ENCODE peak calls at places on chromosomes 4 and X, in eight cellular contexts. Y is H54, M is ovary, C is body of pancreas, L is breast epithelium, F is lower leg skin, G is adrenal gland, T is suprapubic skin. X is an unnamed sample.

GRCh38 chr4:138062929-138063328 is 179.2 kb downstream of the SLC7A11 start:
- DNase-seq in M (no peak), G (no peak), C (no peak), L (no peak), T (no peak), F (no peak), Y (no peak), X (no peak)

GRCh38 chr4:52713456-52713937 is 37.7 kb downstream of the ERVMER34-1 start:
- DNase-seq in M (no peak), G (peak), C (no peak), F (no peak), Y (no peak), T (no peak), L (no peak), X (peak)

GRCh38 chrX:86348669-86349068 is 200.4 kb downstream of the DACH2 start:
- DNase-seq in Y (no peak), F (no peak), M (no peak), G (no peak), T (no peak), C (no peak), L (no peak), X (no peak)

GRCh38 chr4:94870151-94870550 is 112.4 kb downstream of the BMPR1B start:
- DNase-seq in Y (no peak), T (no peak), M (no peak), L (no peak), C (no peak), F (no peak), G (no peak), X (no peak)

GRCh38 chr4:127580891-127581290 is 51.9 kb upstream of the INTU start:
- DNase-seq in T (no peak), M (no peak), F (no peak), L (no peak), G (no peak), Y (no peak), C (no peak), X (no peak)

GRCh38 chrX:1871887-1872286 is 257.0 kb downstream of the ASMT start:
- DNase-seq in L (no peak), M (no peak), C (no peak), T (no peak), Y (no peak), G (no peak), F (no peak), X (no peak)

GRCh38 chr4:83074086-83074704 is 39.2 kb downstream of the COPS4 start:
- DNase-seq in M (no peak), F (peak), G (peak), Y (no peak), L (no peak), T (no peak), C (peak), X (peak)

GRCh38 chrX:13223868-13224555 is 95.8 kb downstream of the ATXN3L start:
- DNase-seq in C (peak), T (no peak), Y (no peak), G (peak), L (no peak), F (peak), M (no peak), X (no peak)

GRCh38 chr4:23921447-23921845 is 31.6 kb upstream of the PPARGC1A start:
- DNase-seq in G (no peak), F (no peak), L (no peak), Y (no peak), M (no peak), T (no peak), C (no peak), X (no peak)

GRCh38 chr4:125198916-125199315 is 115.8 kb upstream of the FAT4 start:
- DNase-seq in C (no peak), G (no peak), Y (no peak), F (no peak), T (no peak), L (no peak), M (no peak), X (no peak)

GRCh38 chr4:1058198-1058996 is 47.0 kb downstream of the FGFRL1 start:
- DNase-seq in C (no peak), M (peak), L (peak), G (no peak), T (peak), Y (no peak), F (no peak), X (no peak)

GRCh38 chrX:19709812-19710518 is 177.4 kb downstream of the SH3KBP1 start:
- DNase-seq in F (no peak), T (no peak), Y (peak), G (no peak), M (no peak), C (no peak), L (no peak), X (peak)

GRCh38 chrX:93985621-93986020 is 311.6 kb downstream of the FAM133A start:
- DNase-seq in T (no peak), G (no peak), L (no peak), C (no peak), M (no peak), F (no peak), Y (no peak), X (no peak)

GRCh38 chrX:103624111-103624510 is 4.7 kb upstream of the TCEAL1 start:
- DNase-seq in T (no peak), G (peak), L (no peak), Y (no peak), F (no peak), M (peak), C (no peak), X (no peak)

GRCh38 chrX:23980063-23980462 is 46.9 kb downstream of the KLHL15 start:
- DNase-seq in T (no peak), M (no peak), Y (no peak), C (no peak), F (no peak), G (no peak), L (no peak), X (no peak)

GRCh38 chrX:53768451-53769246 is 82.1 kb upstream of the HUWE1 start:
- DNase-seq in G (no peak), C (no peak), L (no peak), T (no peak), M (no peak), F (no peak), Y (no peak), X (no peak)

GRCh38 chrX:129771266-129771995 is 8.3 kb upstream of the SASH3 start:
- DNase-seq in C (no peak), L (no peak), T (no peak), M (no peak), Y (no peak), G (no peak), F (no peak), X (no peak)

GRCh38 chr4:153651041-153651960 is 32.8 kb upstream of the TLR2 start:
- DNase-seq in L (no peak), M (no peak), T (no peak), C (no peak), F (peak), Y (no peak), G (peak), X (no peak)

GRCh38 chrX:129233791-129234190 is 289.5 kb downstream of the SMARCA1 start:
- DNase-seq in M (no peak), C (no peak), T (no peak), G (no peak), L (no peak), Y (no peak), F (no peak), X (no peak)

GRCh38 chr4:147518846-147519767 is 38.2 kb downstream of the EDNRA start:
- DNase-seq in L (no peak), F (peak), M (no peak), T (no peak), G (peak), C (peak), Y (no peak), X (peak)

GRCh38 chr4:95638920-95639501 is 90.2 kb upstream of the UNC5C start:
- DNase-seq in G (no peak), M (no peak), C (no peak), T (no peak), F (no peak), Y (no peak), L (no peak), X (peak)

GRCh38 chrX:106912864-106913263 is 7.3 kb upstream of the CLDN2 start:
- DNase-seq in C (no peak), T (no peak), F (no peak), Y (no peak), L (no peak), M (no peak), G (no peak), X (no peak)

GRCh38 chr4:7196283-7196651 is 3.9 kb downstream of the SORCS2 start:
- DNase-seq in C (no peak), F (no peak), M (no peak), G (no peak), L (peak), Y (no peak), T (peak), X (no peak)

GRCh38 chr4:5710962-5711478 is at the start of gene EVC:
- DNase-seq in L (peak), T (peak), Y (peak), G (peak), M (peak), C (peak), F (peak), X (no peak)

GRCh38 chr4:106258145-106259045 is 57.6 kb downstream of the TBCK start:
- DNase-seq in M (no peak), L (no peak), T (no peak), F (no peak), G (no peak), Y (no peak), C (no peak), X (no peak)

GRCh38 chr4:160175064-160175643 is 1072.3 kb downstream of the RAPGEF2 start:
- DNase-seq in Y (no peak), C (no peak), F (no peak), G (no peak), M (no peak), L (no peak), T (no peak), X (no peak)

GRCh38 chrX:69066966-69067525 is 98.2 kb downstream of the PJA1 start:
- DNase-seq in C (no peak), G (no peak), T (no peak), L (no peak), Y (no peak), F (no peak), M (no peak), X (no peak)

GRCh38 chr4:37516057-37516775 is 170.0 kb downstream of the RELL1 start:
- DNase-seq in L (no peak), G (no peak), F (no peak), C (no peak), Y (no peak), M (no peak), T (no peak), X (no peak)

GRCh38 chr4:10747186-10747585 is 62.6 kb upstream of the CLNK start:
- DNase-seq in G (no peak), F (no peak), M (no peak), C (no peak), L (no peak), Y (no peak), T (no peak), X (no peak)

GRCh38 chr4:146335763-146336412 is 121.5 kb downstream of the REELD1 start:
- DNase-seq in C (no peak), T (no peak), Y (no peak), L (no peak), F (no peak), G (no peak), M (no peak), X (no peak)

GRCh38 chr4:177485528-177485927 is 43.3 kb upstream of the AGA start:
- DNase-seq in F (no peak), T (no peak), L (no peak), Y (no peak), C (no peak), G (no peak), M (no peak), X (no peak)

GRCh38 chr4:113901994-113902787 is 77.3 kb downstream of the ARSJ start:
- DNase-seq in F (no peak), C (peak), G (no peak), L (peak), Y (no peak), T (no peak), M (no peak), X (no peak)

GRCh38 chr4:138761638-138762205 is 253.9 kb upstream of the NOCT start:
- DNase-seq in G (no peak), F (no peak), L (no peak), M (no peak), T (no peak), Y (no peak), C (no peak), X (no peak)

GRCh38 chrX:129932137-129932791 is 26.3 kb downstream of the UTP14A start:
- DNase-seq in G (peak), M (peak), L (peak), T (peak), Y (peak), F (peak), C (peak), X (peak)

GRCh38 chr4:106986486-106986885 is 49.6 kb downstream of the DKK2 start:
- DNase-seq in F (no peak), C (no peak), Y (no peak), G (no peak), M (no peak), T (no peak), L (no peak), X (no peak)

GRCh38 chrX:118795528-118795927 is 28.1 kb upstream of the ZCCHC12 start:
- DNase-seq in Y (no peak), L (no peak), F (no peak), C (no peak), T (no peak), M (no peak), G (no peak), X (no peak)

GRCh38 chr4:40992472-40993298 is 221.7 kb downstream of the APBB2 start:
- DNase-seq in M (peak), F (no peak), C (no peak), G (peak), T (no peak), Y (no peak), L (no peak), X (no peak)

GRCh38 chr4:60039908-60040307 is 1160.2 kb upstream of the ADGRL3 start:
- DNase-seq in Y (no peak), G (no peak), L (no peak), M (no peak), T (no peak), F (no peak), C (no peak), X (no peak)

GRCh38 chr4:56311299-56311975 is 75.9 kb downstream of the AASDH start:
- DNase-seq in C (no peak), Y (no peak), F (no peak), L (no peak), G (no peak), T (no peak), M (no peak), X (no peak)

GRCh38 chr4:56308384-56308783 is 78.9 kb downstream of the AASDH start:
- DNase-seq in M (no peak), L (no peak), T (no peak), F (no peak), Y (no peak), G (no peak), C (no peak), X (no peak)

GRCh38 chr4:56307423-56307822 is 79.9 kb downstream of the AASDH start:
- DNase-seq in T (no peak), F (no peak), L (no peak), G (no peak), Y (no peak), M (no peak), C (no peak), X (no peak)

GRCh38 chr4:56313132-56313531 is 74.2 kb downstream of the AASDH start:
- DNase-seq in L (no peak), M (no peak), C (no peak), G (no peak), Y (no peak), T (no peak), F (no peak), X (no peak)

DNA sequence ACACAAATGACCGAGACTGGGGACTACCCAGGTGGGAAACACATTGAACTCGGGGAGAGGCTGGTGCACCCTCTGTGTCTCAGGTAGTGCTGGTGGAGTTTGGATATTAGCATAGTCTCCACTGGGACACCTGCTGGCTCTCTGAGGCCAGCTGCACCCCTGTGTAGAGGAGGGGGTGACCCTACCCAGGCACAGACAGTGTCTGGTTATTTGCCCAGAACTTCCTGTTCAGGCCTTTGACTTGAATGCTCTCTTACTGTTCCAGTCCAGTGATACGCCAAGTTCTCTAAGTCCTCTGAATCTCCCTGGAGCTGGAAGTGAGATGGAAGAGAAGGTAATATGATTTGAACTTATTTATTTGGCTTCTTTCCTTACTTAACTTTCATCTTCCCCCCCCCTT is 76.9 kb downstream of the AASDH start:
- DNase-seq in Y (no peak), L (no peak), T (no peak), C (no peak), G (no peak), F (no peak), M (no peak), X (no peak)
- TF ChIP-seq POLR2A in Y (no peak), L (no peak), T (no peak), C (no peak), G (no peak), F (no peak), M (no peak), X (no peak)

GRCh38 chr4:56906534-56906933 is 1.2 kb upstream of the REST start:
- DNase-seq in C (no peak), L (no peak), T (no peak), Y (no peak), M (no peak), F (no peak), G (no peak), X (peak)

GRCh38 chr4:56908206-56909082 is 744 bp downstream of the REST start:
- DNase-seq in G (peak), C (peak), T (peak), F (peak), M (peak), Y (peak), L (no peak), X (peak)

GRCh38 chr4:56909083-56909981 is 1.6 kb downstream of the REST start:
- DNase-seq in G (peak), F (peak), C (peak), M (no peak), T (peak), Y (peak), L (no peak), X (peak)

GRCh38 chr4:56907009-56907408 is 691 bp upstream of the REST start:
- DNase-seq in F (no peak), Y (no peak), L (no peak), T (no peak), M (peak), C (no peak), G (no peak), X (no peak)

DNA sequence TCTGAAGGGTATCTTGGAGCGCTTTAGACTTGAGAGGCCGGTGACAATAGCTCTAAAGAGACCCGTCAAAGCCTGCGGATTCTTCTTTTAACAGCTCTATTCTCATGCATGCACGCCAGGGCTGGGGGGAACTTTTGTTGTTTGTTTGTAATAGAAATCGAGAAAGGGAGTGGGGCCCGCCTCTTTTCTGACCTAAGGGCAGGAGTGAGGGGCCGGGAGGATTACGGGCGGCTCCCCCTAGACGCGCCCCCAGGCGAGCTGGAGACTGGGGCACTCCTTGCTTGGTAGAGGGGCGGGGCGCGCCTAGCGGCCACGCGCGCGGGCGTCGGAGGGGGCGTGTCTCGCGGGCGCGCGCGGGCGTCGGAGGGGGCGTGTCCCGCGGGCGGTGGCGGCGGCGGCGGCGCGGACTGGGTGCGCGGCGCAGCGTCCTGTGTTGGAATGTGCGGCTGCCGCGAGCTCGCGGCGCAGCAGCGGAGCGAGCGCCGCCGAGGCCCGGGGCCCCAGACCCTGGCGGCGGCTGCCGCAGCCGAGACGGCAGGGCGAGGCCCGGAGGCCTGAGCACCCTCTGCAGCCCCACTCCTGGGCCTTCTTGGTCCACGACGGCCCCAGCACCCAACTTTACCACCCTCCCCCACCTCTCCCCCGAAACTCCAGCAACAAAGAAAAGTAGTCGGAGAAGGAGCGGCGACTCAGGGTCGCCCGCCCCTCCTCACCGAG is at the start of gene REST:
- DNase-seq in F (peak), G (peak), C (peak), L (peak), T (peak), M (peak), Y (peak), X (peak)
- TF ChIP-seq POLR2A in F (no peak), G (peak), C (peak), L (no peak), T (peak), M (peak), Y (peak), X (peak)

DNA sequence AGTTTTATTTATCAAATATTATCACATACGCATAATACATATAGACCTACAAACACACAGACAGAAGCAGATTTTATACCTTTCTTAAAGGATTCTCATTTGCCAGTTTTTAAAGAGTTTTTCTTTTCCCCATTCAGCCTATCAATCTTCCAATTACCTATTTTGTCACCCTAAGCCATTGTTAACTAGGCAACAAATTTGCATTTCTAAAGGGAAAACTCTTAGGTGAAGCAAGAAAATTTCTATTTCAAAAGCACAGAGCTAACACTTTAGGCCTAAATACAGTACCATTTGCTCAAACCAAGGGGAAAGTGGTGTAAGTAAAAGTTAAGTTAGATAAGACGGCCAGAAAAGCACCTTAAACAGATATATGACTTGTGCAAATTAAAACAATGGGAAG is 156.6 kb downstream of the NDST3 start:
- DNase-seq in G (no peak), M (no peak), Y (no peak), C (no peak), L (no peak), F (no peak), T (no peak), X (no peak)
- TF ChIP-seq POLR2A in G (no peak), M (no peak), Y (no peak), C (no peak), L (no peak), F (no peak), T (no peak), X (no peak)

DNA sequence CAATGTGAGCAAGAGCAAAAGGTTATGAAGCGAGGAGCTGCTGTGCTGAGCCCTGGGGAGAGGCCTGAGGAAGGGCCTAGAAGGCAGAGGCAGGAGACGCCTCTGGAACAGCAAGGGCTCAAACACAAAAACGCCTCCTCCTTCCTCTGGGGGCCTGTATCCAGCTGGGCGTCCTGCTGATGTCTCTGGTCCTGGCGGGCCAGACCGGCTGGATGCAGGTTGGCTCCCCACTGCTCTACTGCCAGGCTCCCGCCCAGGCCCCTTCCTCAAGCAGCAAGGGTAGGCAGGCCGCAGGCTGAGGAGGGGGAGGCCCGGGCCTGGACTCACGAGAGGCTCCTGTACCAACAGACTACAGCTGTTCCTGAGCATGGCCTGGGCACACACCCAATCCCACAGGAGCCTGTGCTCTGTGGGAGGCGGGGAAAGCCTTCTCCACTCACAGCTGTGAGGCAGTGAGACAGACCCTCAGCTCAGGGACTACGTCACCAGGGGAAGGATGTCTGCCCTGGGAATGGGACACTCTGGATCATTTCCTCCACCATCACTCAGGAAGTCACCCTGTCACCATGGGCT is 2.3 kb downstream of the HAUS7 start:
- DNase-seq in Y (no peak), L (no peak), G (no peak), C (no peak), M (no peak), F (no peak), T (no peak), X (no peak)
- TF ChIP-seq POLR2A in Y (no peak), L (no peak), G (no peak), C (no peak), M (no peak), F (no peak), T (no peak), X (no peak)